ENCODE peak calls at places on chromosome 5, in five cellular contexts. One of them, this sample, is unnamed.

GRCh38 chr5:85484982-85485574 is 1100.4 kb upstream of the EDIL3 start:
- DNase-seq in NCI-H446: no peak
- DNase-seq in H7: no peak
- DNase-seq in HT-29: no peak
- DNase-seq in GM12892: no peak
- DNase-seq in this sample: no peak

GRCh38 chr5:157198277-157199058 is 17.8 kb downstream of the ITK start:
- DNase-seq in NCI-H446: no peak
- DNase-seq in H7: no peak
- DNase-seq in HT-29: no peak
- DNase-seq in GM12892: no peak
- DNase-seq in this sample: no peak

GRCh38 chr5:5605170-5605764 is 182.8 kb downstream of the ICE1 start:
- DNase-seq in NCI-H446: no peak
- DNase-seq in H7: no peak
- DNase-seq in HT-29: no peak
- DNase-seq in GM12892: no peak
- DNase-seq in this sample: no peak

GRCh38 chr5:125411163-125412050 is 665.0 kb upstream of the ZNF608 start:
- DNase-seq in NCI-H446: peak
- DNase-seq in H7: no peak
- DNase-seq in HT-29: peak
- DNase-seq in GM12892: no peak
- DNase-seq in this sample: no peak

GRCh38 chr5:4941957-4942830 is 197.9 kb upstream of the ADAMTS16 start:
- DNase-seq in NCI-H446: no peak
- DNase-seq in H7: peak
- DNase-seq in HT-29: peak
- DNase-seq in GM12892: peak
- DNase-seq in this sample: peak

GRCh38 chr5:125717209-125717608 is 706.0 kb upstream of the GRAMD2B start:
- DNase-seq in NCI-H446: no peak
- DNase-seq in H7: no peak
- DNase-seq in HT-29: no peak
- DNase-seq in GM12892: no peak
- DNase-seq in this sample: no peak

GRCh38 chr5:154288145-154288544 is 97.6 kb downstream of the GALNT10 start:
- DNase-seq in NCI-H446: no peak
- DNase-seq in H7: no peak
- DNase-seq in HT-29: no peak
- DNase-seq in GM12892: no peak
- DNase-seq in this sample: no peak

GRCh38 chr5:141878771-141879759 is 855 bp upstream of the PCDH1 start:
- DNase-seq in NCI-H446: peak
- DNase-seq in H7: peak
- DNase-seq in HT-29: peak
- DNase-seq in GM12892: no peak
- DNase-seq in this sample: peak

GRCh38 chr5:66684663-66685062 is 88.5 kb downstream of the MAST4 start:
- DNase-seq in NCI-H446: no peak
- DNase-seq in H7: no peak
- DNase-seq in HT-29: no peak
- DNase-seq in GM12892: no peak
- DNase-seq in this sample: no peak

GRCh38 chr5:122915717-122916399 is 70.4 kb downstream of the SNX24 start:
- DNase-seq in NCI-H446: no peak
- DNase-seq in H7: peak
- DNase-seq in HT-29: no peak
- DNase-seq in GM12892: peak
- DNase-seq in this sample: peak

GRCh38 chr5:1177826-1178528 is 23.4 kb upstream of the SLC6A19 start:
- DNase-seq in NCI-H446: no peak
- DNase-seq in H7: no peak
- DNase-seq in HT-29: no peak
- DNase-seq in GM12892: no peak
- DNase-seq in this sample: no peak

GRCh38 chr5:53037141-53037859 is 48.1 kb downstream of the ITGA2 start:
- DNase-seq in NCI-H446: no peak
- DNase-seq in H7: no peak
- DNase-seq in HT-29: peak
- DNase-seq in GM12892: no peak
- DNase-seq in this sample: no peak

GRCh38 chr5:74199005-74199404 is 441.5 kb downstream of the ENC1 start:
- DNase-seq in NCI-H446: no peak
- DNase-seq in H7: no peak
- DNase-seq in HT-29: no peak
- DNase-seq in GM12892: no peak
- DNase-seq in this sample: no peak

GRCh38 chr5:143085319-143085917 is 315.2 kb downstream of the ARHGAP26 start:
- DNase-seq in NCI-H446: peak
- DNase-seq in H7: no peak
- DNase-seq in HT-29: no peak
- DNase-seq in GM12892: no peak
- DNase-seq in this sample: no peak

GRCh38 chr5:1667648-1668140 is 131.9 kb downstream of the MRPL36 start:
- DNase-seq in NCI-H446: no peak
- DNase-seq in H7: peak
- DNase-seq in HT-29: no peak
- DNase-seq in GM12892: no peak
- DNase-seq in this sample: no peak

GRCh38 chr5:623531-623930 is 11.4 kb downstream of the CEP72 start:
- DNase-seq in NCI-H446: no peak
- DNase-seq in H7: no peak
- DNase-seq in HT-29: no peak
- DNase-seq in GM12892: no peak
- DNase-seq in this sample: no peak

GRCh38 chr5:170576602-170577584 is 73.1 kb downstream of the KCNIP1 start:
- DNase-seq in NCI-H446: no peak
- DNase-seq in H7: no peak
- DNase-seq in HT-29: no peak
- DNase-seq in GM12892: no peak
- DNase-seq in this sample: no peak

GRCh38 chr5:65489119-65489518 is 7.4 kb upstream of the ADAMTS6 start:
- DNase-seq in NCI-H446: no peak
- DNase-seq in H7: no peak
- DNase-seq in HT-29: no peak
- DNase-seq in GM12892: no peak
- DNase-seq in this sample: no peak

GRCh38 chr5:154311362-154311761 is 120.8 kb downstream of the GALNT10 start:
- DNase-seq in NCI-H446: no peak
- DNase-seq in H7: no peak
- DNase-seq in HT-29: no peak
- DNase-seq in GM12892: no peak
- DNase-seq in this sample: no peak

GRCh38 chr5:43161244-43161643 is 30.8 kb upstream of the NIM1K start:
- DNase-seq in NCI-H446: no peak
- DNase-seq in H7: no peak
- DNase-seq in HT-29: no peak
- DNase-seq in GM12892: no peak
- DNase-seq in this sample: no peak

GRCh38 chr5:54616031-54616430 is 98.5 kb downstream of the SNX18 start:
- DNase-seq in NCI-H446: no peak
- DNase-seq in H7: no peak
- DNase-seq in HT-29: no peak
- DNase-seq in GM12892: no peak
- DNase-seq in this sample: no peak

GRCh38 chr5:141547488-141547887 is 58.6 kb downstream of the PCDHGC5 start:
- DNase-seq in NCI-H446: no peak
- DNase-seq in H7: no peak
- DNase-seq in HT-29: no peak
- DNase-seq in GM12892: no peak
- DNase-seq in this sample: no peak

GRCh38 chr5:81750308-81751008 is 439 bp downstream of the SSBP2 start:
- DNase-seq in NCI-H446: no peak
- DNase-seq in H7: peak
- DNase-seq in HT-29: peak
- DNase-seq in GM12892: peak
- DNase-seq in this sample: peak

GRCh38 chr5:129241755-129242154 is 147.2 kb downstream of the ISOC1 start:
- DNase-seq in NCI-H446: no peak
- DNase-seq in H7: no peak
- DNase-seq in HT-29: peak
- DNase-seq in GM12892: no peak
- DNase-seq in this sample: no peak

GRCh38 chr5:96329294-96329693 is 103.8 kb downstream of the PCSK1 start:
- DNase-seq in NCI-H446: no peak
- DNase-seq in H7: no peak
- DNase-seq in HT-29: no peak
- DNase-seq in GM12892: no peak
- DNase-seq in this sample: no peak

GRCh38 chr5:149550267-149550582 is 1.0 kb downstream of the CSNK1A1 start:
- DNase-seq in NCI-H446: no peak
- DNase-seq in H7: no peak
- DNase-seq in HT-29: no peak
- DNase-seq in GM12892: no peak
- DNase-seq in this sample: no peak

GRCh38 chr5:167014657-167015056 is 1276.8 kb upstream of the WWC1 start:
- DNase-seq in NCI-H446: no peak
- DNase-seq in H7: no peak
- DNase-seq in HT-29: no peak
- DNase-seq in GM12892: no peak
- DNase-seq in this sample: no peak

GRCh38 chr5:10801931-10802674 is 41.1 kb upstream of the DAP start:
- DNase-seq in NCI-H446: no peak
- DNase-seq in H7: peak
- DNase-seq in HT-29: peak
- DNase-seq in GM12892: no peak
- DNase-seq in this sample: no peak

GRCh38 chr5:464446-464842 is 21.5 kb downstream of the EXOC3 start:
- DNase-seq in NCI-H446: no peak
- DNase-seq in H7: no peak
- DNase-seq in HT-29: no peak
- DNase-seq in GM12892: no peak
- DNase-seq in this sample: no peak

GRCh38 chr5:160187091-160187490 is 42.2 kb upstream of the FABP6 start:
- DNase-seq in NCI-H446: no peak
- DNase-seq in H7: no peak
- DNase-seq in HT-29: no peak
- DNase-seq in GM12892: no peak
- DNase-seq in this sample: no peak

GRCh38 chr5:149358294-149358651 is 427 bp downstream of the PCYOX1L start:
- DNase-seq in NCI-H446: no peak
- DNase-seq in H7: no peak
- DNase-seq in HT-29: no peak
- DNase-seq in GM12892: no peak
- DNase-seq in this sample: no peak

GRCh38 chr5:80623911-80624457 is 30.5 kb upstream of the MSH3 start:
- DNase-seq in NCI-H446: no peak
- DNase-seq in H7: no peak
- DNase-seq in HT-29: no peak
- DNase-seq in GM12892: no peak
- DNase-seq in this sample: no peak

GRCh38 chr5:607541-608285 is 4.4 kb upstream of the CEP72 start:
- DNase-seq in NCI-H446: no peak
- DNase-seq in H7: no peak
- DNase-seq in HT-29: no peak
- DNase-seq in GM12892: no peak
- DNase-seq in this sample: peak

GRCh38 chr5:1346627-1347440 is 1.9 kb upstream of the CLPTM1L start:
- DNase-seq in NCI-H446: no peak
- DNase-seq in H7: no peak
- DNase-seq in HT-29: no peak
- DNase-seq in GM12892: no peak
- DNase-seq in this sample: no peak

GRCh38 chr5:2201832-2202231 is 319.1 kb upstream of the IRX4 start:
- DNase-seq in NCI-H446: no peak
- DNase-seq in H7: no peak
- DNase-seq in HT-29: no peak
- DNase-seq in GM12892: no peak
- DNase-seq in this sample: no peak

GRCh38 chr5:71939452-71939932 is 167.8 kb upstream of the MAP1B start:
- DNase-seq in NCI-H446: no peak
- DNase-seq in H7: no peak
- DNase-seq in HT-29: no peak
- DNase-seq in GM12892: no peak
- DNase-seq in this sample: no peak

GRCh38 chr5:76715484-76715733 is 517 bp upstream of the F2R start:
- DNase-seq in NCI-H446: no peak
- DNase-seq in H7: no peak
- DNase-seq in HT-29: peak
- DNase-seq in GM12892: no peak
- DNase-seq in this sample: no peak

GRCh38 chr5:17302590-17302989 is 85.2 kb downstream of the BASP1 start:
- DNase-seq in NCI-H446: peak
- DNase-seq in H7: no peak
- DNase-seq in HT-29: no peak
- DNase-seq in GM12892: no peak
- DNase-seq in this sample: no peak

This sample was measured in GM12891.